ENCODE peak calls at places on chromosome 3, in nine cellular contexts. One of them, this sample, is unnamed.

GRCh38 chr3:153835540-153835939 is 285.6 kb upstream of the ARHGEF26 start:
- DNase-seq in mesenchymal stem cell: no peak
- DNase-seq in mesendoderm: peak; percentile 42
- DNase-seq in endothelial cell of umbilical vein: no peak
- DNase-seq in astrocyte: no peak
- DNase-seq in GM12878: no peak
- DNase-seq in NT2/D1: peak; percentile 11
- DNase-seq in GM23248: no peak
- DNase-seq in fibroblast of lung: no peak
- DNase-seq in this sample: no peak

GRCh38 chr3:97793415-97794019 is 28.3 kb upstream of the CRYBG3 start:
- DNase-seq in mesenchymal stem cell: peak; percentile 65
- DNase-seq in mesendoderm: peak; percentile 56
- DNase-seq in endothelial cell of umbilical vein: peak; percentile 65
- DNase-seq in astrocyte: peak; percentile 19
- DNase-seq in GM12878: peak; percentile 4
- DNase-seq in NT2/D1: peak; percentile 13
- DNase-seq in GM23248: peak; percentile 72
- DNase-seq in fibroblast of lung: peak; percentile 40
- DNase-seq in this sample: peak; percentile 76

GRCh38 chr3:126180477-126181397 is at the start of gene ALDH1L1:
- DNase-seq in mesenchymal stem cell: peak; percentile 17
- DNase-seq in mesendoderm: peak; percentile 86
- DNase-seq in endothelial cell of umbilical vein: no peak
- DNase-seq in astrocyte: peak; percentile 36
- DNase-seq in GM12878: no peak
- DNase-seq in NT2/D1: peak; percentile 33
- DNase-seq in GM23248: peak; percentile 13
- DNase-seq in fibroblast of lung: peak; percentile 50
- DNase-seq in this sample: peak; percentile 60

GRCh38 chr3:192825657-192826200 is 91.9 kb downstream of the MB21D2 start:
- DNase-seq in mesenchymal stem cell: peak; percentile 29
- DNase-seq in mesendoderm: peak; percentile 42
- DNase-seq in endothelial cell of umbilical vein: peak; percentile 82
- DNase-seq in astrocyte: peak; percentile 59
- DNase-seq in GM12878: no peak
- DNase-seq in NT2/D1: no peak
- DNase-seq in GM23248: peak; percentile 34
- DNase-seq in fibroblast of lung: peak; percentile 67
- DNase-seq in this sample: peak; percentile 26

GRCh38 chr3:177905173-177905894 is 630.9 kb upstream of the KCNMB2 start:
- DNase-seq in mesenchymal stem cell: peak; percentile 69
- DNase-seq in mesendoderm: peak; percentile 23
- DNase-seq in endothelial cell of umbilical vein: peak; percentile 34
- DNase-seq in astrocyte: peak; percentile 99
- DNase-seq in GM12878: no peak
- DNase-seq in NT2/D1: no peak
- DNase-seq in GM23248: peak; percentile 76
- DNase-seq in fibroblast of lung: peak; percentile 99
- DNase-seq in this sample: peak; percentile 16

GRCh38 chr3:11835028-11835639 is 11.6 kb downstream of the TAMM41 start:
- DNase-seq in mesenchymal stem cell: peak; percentile 43
- DNase-seq in mesendoderm: peak; percentile 17
- DNase-seq in endothelial cell of umbilical vein: peak; percentile 49
- DNase-seq in astrocyte: peak; percentile 8
- DNase-seq in GM12878: no peak
- DNase-seq in NT2/D1: no peak
- DNase-seq in GM23248: peak; percentile 58
- DNase-seq in fibroblast of lung: peak; percentile 11
- DNase-seq in this sample: no peak

GRCh38 chr3:171967137-171967783 is 72.1 kb upstream of the FNDC3B start:
- DNase-seq in mesenchymal stem cell: peak; percentile 98
- DNase-seq in mesendoderm: peak; percentile 55
- DNase-seq in endothelial cell of umbilical vein: peak; percentile 86
- DNase-seq in astrocyte: peak; percentile 89
- DNase-seq in GM12878: no peak
- DNase-seq in NT2/D1: no peak
- DNase-seq in GM23248: peak; percentile 91
- DNase-seq in fibroblast of lung: peak; percentile 89
- DNase-seq in this sample: peak; percentile 72

GRCh38 chr3:4153771-4154170 is 149.4 kb upstream of the SETMAR start:
- DNase-seq in mesenchymal stem cell: no peak
- DNase-seq in mesendoderm: no peak
- DNase-seq in endothelial cell of umbilical vein: no peak
- DNase-seq in astrocyte: no peak
- DNase-seq in GM12878: no peak
- DNase-seq in NT2/D1: no peak
- DNase-seq in GM23248: no peak
- DNase-seq in fibroblast of lung: no peak
- DNase-seq in this sample: no peak

GRCh38 chr3:30641612-30642251 is 35.3 kb downstream of the TGFBR2 start:
- DNase-seq in mesenchymal stem cell: no peak
- DNase-seq in mesendoderm: peak; percentile 20
- DNase-seq in endothelial cell of umbilical vein: no peak
- DNase-seq in astrocyte: no peak
- DNase-seq in GM12878: no peak
- DNase-seq in NT2/D1: no peak
- DNase-seq in GM23248: no peak
- DNase-seq in fibroblast of lung: no peak
- DNase-seq in this sample: no peak

GRCh38 chr3:43879166-43879565 is 188.4 kb downstream of the ABHD5 start:
- DNase-seq in mesenchymal stem cell: no peak
- DNase-seq in mesendoderm: peak; percentile 89
- DNase-seq in endothelial cell of umbilical vein: no peak
- DNase-seq in astrocyte: no peak
- DNase-seq in GM12878: no peak
- DNase-seq in NT2/D1: peak; percentile 68
- DNase-seq in GM23248: peak; percentile 43
- DNase-seq in fibroblast of lung: no peak
- DNase-seq in this sample: peak; percentile 47

GRCh38 chr3:16316847-16317560 is 52.0 kb downstream of the OXNAD1 start:
- DNase-seq in mesenchymal stem cell: no peak
- DNase-seq in mesendoderm: no peak
- DNase-seq in endothelial cell of umbilical vein: no peak
- DNase-seq in astrocyte: no peak
- DNase-seq in GM12878: no peak
- DNase-seq in NT2/D1: no peak
- DNase-seq in GM23248: no peak
- DNase-seq in fibroblast of lung: no peak
- DNase-seq in this sample: no peak

GRCh38 chr3:169980055-169980454 is 13.4 kb downstream of the SEC62 start:
- DNase-seq in mesenchymal stem cell: peak; percentile 71
- DNase-seq in mesendoderm: no peak
- DNase-seq in endothelial cell of umbilical vein: no peak
- DNase-seq in astrocyte: peak; percentile 6
- DNase-seq in GM12878: no peak
- DNase-seq in NT2/D1: no peak
- DNase-seq in GM23248: peak; percentile 77
- DNase-seq in fibroblast of lung: peak; percentile 24
- DNase-seq in this sample: no peak

GRCh38 chr3:141076821-141077571 is 25.8 kb downstream of the SPSB4 start:
- DNase-seq in mesenchymal stem cell: peak; percentile 86
- DNase-seq in mesendoderm: peak; percentile 66
- DNase-seq in endothelial cell of umbilical vein: peak; percentile 10
- DNase-seq in astrocyte: peak; percentile 60
- DNase-seq in GM12878: no peak
- DNase-seq in NT2/D1: no peak
- DNase-seq in GM23248: peak; percentile 92
- DNase-seq in fibroblast of lung: peak; percentile 76
- DNase-seq in this sample: peak; percentile 6

GRCh38 chr3:188590556-188590955 is 436.6 kb downstream of the LPP start:
- DNase-seq in mesenchymal stem cell: peak; percentile 26
- DNase-seq in mesendoderm: no peak
- DNase-seq in endothelial cell of umbilical vein: no peak
- DNase-seq in astrocyte: no peak
- DNase-seq in GM12878: no peak
- DNase-seq in NT2/D1: no peak
- DNase-seq in GM23248: no peak
- DNase-seq in fibroblast of lung: peak; percentile 22
- DNase-seq in this sample: no peak

GRCh38 chr3:188594137-188594536 is 440.2 kb downstream of the LPP start:
- DNase-seq in mesenchymal stem cell: peak; percentile 83
- DNase-seq in mesendoderm: peak; percentile 42
- DNase-seq in endothelial cell of umbilical vein: peak; percentile 86
- DNase-seq in astrocyte: peak; percentile 97
- DNase-seq in GM12878: no peak
- DNase-seq in NT2/D1: no peak
- DNase-seq in GM23248: peak; percentile 87
- DNase-seq in fibroblast of lung: peak; percentile 98
- DNase-seq in this sample: peak; percentile 76

GRCh38 chr3:188598872-188599271 is 444.9 kb downstream of the LPP start:
- DNase-seq in mesenchymal stem cell: no peak
- DNase-seq in mesendoderm: no peak
- DNase-seq in endothelial cell of umbilical vein: no peak
- DNase-seq in astrocyte: no peak
- DNase-seq in GM12878: no peak
- DNase-seq in NT2/D1: no peak
- DNase-seq in GM23248: no peak
- DNase-seq in fibroblast of lung: no peak
- DNase-seq in this sample: no peak

DNA sequence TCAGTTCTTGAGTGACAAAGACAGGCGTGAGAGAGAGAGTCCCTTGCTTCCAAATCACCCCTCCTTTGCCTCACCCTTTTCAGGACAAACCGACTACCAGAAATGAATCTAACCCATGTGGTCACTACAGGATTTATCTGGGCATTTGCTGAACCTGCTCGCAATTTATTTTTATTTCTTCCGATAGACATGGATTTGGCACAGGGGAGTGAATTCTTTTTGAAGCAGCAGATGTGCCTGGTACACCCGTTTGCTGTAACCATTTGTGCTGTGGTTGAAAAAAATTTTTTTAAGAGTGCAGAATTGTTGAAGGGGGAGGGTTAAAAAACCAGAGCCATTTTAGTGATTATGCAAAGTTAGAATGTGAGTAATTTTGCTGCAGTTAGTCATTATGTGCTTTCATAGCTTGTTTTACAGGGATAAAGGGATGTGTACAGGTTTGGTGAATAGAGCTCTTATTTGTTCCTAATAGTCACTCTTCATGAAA is 442.0 kb downstream of the LPP start:
- DNase-seq in mesenchymal stem cell: peak; percentile 68
- DNase-seq in mesendoderm: no peak
- DNase-seq in endothelial cell of umbilical vein: no peak
- DNase-seq in astrocyte: peak; percentile 90
- DNase-seq in GM12878: no peak
- DNase-seq in NT2/D1: no peak
- DNase-seq in GM23248: peak; percentile 79
- DNase-seq in fibroblast of lung: peak; percentile 93
- DNase-seq in this sample: no peak
- H3K9ac ChIP-seq in mesenchymal stem cell: peak overlapping the region; percentile 16
- H3K9ac ChIP-seq in mesendoderm: no peak overlapping the region
- H3K9ac ChIP-seq in endothelial cell of umbilical vein: no peak overlapping the region
- H3K9ac ChIP-seq in astrocyte: peak overlapping the region; percentile 40
- H3K9ac ChIP-seq in GM12878: no peak overlapping the region
- H3K9ac ChIP-seq in NT2/D1: no peak overlapping the region
- H3K9ac ChIP-seq in GM23248: no peak overlapping the region
- H3K9ac ChIP-seq in fibroblast of lung: no peak overlapping the region
- H3K9ac ChIP-seq in this sample: no peak overlapping the region

GRCh38 chr3:110708166-110708565 is 363.4 kb upstream of the NECTIN3 start:
- DNase-seq in mesenchymal stem cell: no peak
- DNase-seq in mesendoderm: peak; percentile 29
- DNase-seq in endothelial cell of umbilical vein: no peak
- DNase-seq in astrocyte: peak; percentile 46
- DNase-seq in GM12878: no peak
- DNase-seq in NT2/D1: no peak
- DNase-seq in GM23248: no peak
- DNase-seq in fibroblast of lung: peak; percentile 60
- DNase-seq in this sample: no peak
- H3K9ac ChIP-seq in mesenchymal stem cell: no peak overlapping the region
- H3K9ac ChIP-seq in mesendoderm: no peak overlapping the region
- H3K9ac ChIP-seq in endothelial cell of umbilical vein: no peak overlapping the region
- H3K9ac ChIP-seq in astrocyte: no peak overlapping the region
- H3K9ac ChIP-seq in GM12878: no peak overlapping the region
- H3K9ac ChIP-seq in NT2/D1: no peak overlapping the region
- H3K9ac ChIP-seq in GM23248: no peak overlapping the region
- H3K9ac ChIP-seq in fibroblast of lung: no peak overlapping the region
- H3K9ac ChIP-seq in this sample: no peak overlapping the region

GRCh38 chr3:25471081-25471768 is 43.2 kb downstream of the RARB start:
- DNase-seq in mesenchymal stem cell: peak; percentile 92
- DNase-seq in mesendoderm: no peak
- DNase-seq in endothelial cell of umbilical vein: peak; percentile 46
- DNase-seq in astrocyte: peak; percentile 56
- DNase-seq in GM12878: no peak
- DNase-seq in NT2/D1: no peak
- DNase-seq in GM23248: no peak
- DNase-seq in fibroblast of lung: peak; percentile 60
- DNase-seq in this sample: peak; percentile 81

GRCh38 chr3:25472153-25472552 is 44.1 kb downstream of the RARB start:
- DNase-seq in mesenchymal stem cell: no peak
- DNase-seq in mesendoderm: no peak
- DNase-seq in endothelial cell of umbilical vein: no peak
- DNase-seq in astrocyte: no peak
- DNase-seq in GM12878: no peak
- DNase-seq in NT2/D1: no peak
- DNase-seq in GM23248: no peak
- DNase-seq in fibroblast of lung: no peak
- DNase-seq in this sample: no peak

GRCh38 chr3:25472747-25473146 is 44.7 kb downstream of the RARB start:
- DNase-seq in mesenchymal stem cell: no peak
- DNase-seq in mesendoderm: no peak
- DNase-seq in endothelial cell of umbilical vein: no peak
- DNase-seq in astrocyte: no peak
- DNase-seq in GM12878: no peak
- DNase-seq in NT2/D1: no peak
- DNase-seq in GM23248: no peak
- DNase-seq in fibroblast of lung: no peak
- DNase-seq in this sample: no peak

GRCh38 chr3:25474000-25474399 is 45.9 kb downstream of the RARB start:
- DNase-seq in mesenchymal stem cell: no peak
- DNase-seq in mesendoderm: no peak
- DNase-seq in endothelial cell of umbilical vein: peak; percentile 44
- DNase-seq in astrocyte: no peak
- DNase-seq in GM12878: no peak
- DNase-seq in NT2/D1: no peak
- DNase-seq in GM23248: no peak
- DNase-seq in fibroblast of lung: no peak
- DNase-seq in this sample: no peak

GRCh38 chr3:25473246-25473645 is 45.2 kb downstream of the RARB start:
- DNase-seq in mesenchymal stem cell: no peak
- DNase-seq in mesendoderm: no peak
- DNase-seq in endothelial cell of umbilical vein: no peak
- DNase-seq in astrocyte: no peak
- DNase-seq in GM12878: no peak
- DNase-seq in NT2/D1: no peak
- DNase-seq in GM23248: peak; percentile 8
- DNase-seq in fibroblast of lung: no peak
- DNase-seq in this sample: no peak
- H3K9ac ChIP-seq in mesenchymal stem cell: no peak overlapping the region
- H3K9ac ChIP-seq in mesendoderm: no peak overlapping the region
- H3K9ac ChIP-seq in endothelial cell of umbilical vein: no peak overlapping the region
- H3K9ac ChIP-seq in astrocyte: peak overlapping the region; percentile 34
- H3K9ac ChIP-seq in GM12878: no peak overlapping the region
- H3K9ac ChIP-seq in NT2/D1: no peak overlapping the region
- H3K9ac ChIP-seq in GM23248: no peak overlapping the region
- H3K9ac ChIP-seq in fibroblast of lung: no peak overlapping the region
- H3K9ac ChIP-seq in this sample: no peak overlapping the region

DNA sequence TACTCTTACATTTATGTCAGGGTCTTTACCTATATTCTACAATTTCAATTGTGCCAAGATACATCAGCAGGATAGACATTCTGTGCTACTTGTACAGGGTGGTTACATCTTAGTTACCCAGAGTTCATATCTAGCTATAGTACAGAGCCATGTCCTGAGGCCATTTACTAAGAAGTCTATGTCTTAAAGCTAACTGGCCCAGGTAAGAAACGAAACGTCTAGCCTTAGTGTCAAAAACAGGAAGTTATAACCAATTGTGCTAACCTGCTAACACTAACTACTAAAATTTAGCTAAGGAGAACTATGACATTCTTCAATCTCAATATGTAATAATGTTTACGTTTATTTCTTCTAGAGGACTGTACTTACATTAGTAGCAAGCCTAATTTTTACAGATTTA is 717.2 kb upstream of the UBE2E2 start:
- DNase-seq in mesenchymal stem cell: no peak
- DNase-seq in mesendoderm: no peak
- DNase-seq in endothelial cell of umbilical vein: no peak
- DNase-seq in astrocyte: no peak
- DNase-seq in GM12878: no peak
- DNase-seq in NT2/D1: no peak
- DNase-seq in GM23248: no peak
- DNase-seq in fibroblast of lung: no peak
- DNase-seq in this sample: no peak
- H3K9ac ChIP-seq in mesenchymal stem cell: no peak overlapping the region
- H3K9ac ChIP-seq in mesendoderm: no peak overlapping the region
- H3K9ac ChIP-seq in endothelial cell of umbilical vein: no peak overlapping the region
- H3K9ac ChIP-seq in astrocyte: no peak overlapping the region
- H3K9ac ChIP-seq in GM12878: no peak overlapping the region
- H3K9ac ChIP-seq in NT2/D1: no peak overlapping the region
- H3K9ac ChIP-seq in GM23248: no peak overlapping the region
- H3K9ac ChIP-seq in fibroblast of lung: no peak overlapping the region
- H3K9ac ChIP-seq in this sample: no peak overlapping the region

This sample was measured in trophoblast cell.